ENCODE peak calls at places on chromosomes 5 and 9, in ten cellular contexts. One of them, this sample, is unnamed. For H3K4me1, the result is how much of the 10 kb centered on the place peaks cover.

GRCh38 chr5:171534009-171534895 is 114.8 kb downstream of the FGF18 start:
- DNase-seq in body of pancreas: no peak
- DNase-seq in left ventricle myocardium inferior: no peak
- DNase-seq in mesendoderm: peak
- DNase-seq in endodermal cell: no peak
- DNase-seq in naive thymus-derived CD4-positive, alpha-beta T cell: no peak
- DNase-seq in HCT116: no peak
- DNase-seq in lower lobe of right lung: no peak
- DNase-seq in psoas muscle: no peak
- DNase-seq in stomach: peak
- DNase-seq in this sample: no peak

GRCh38 chr9:93894691-93895079 is 60.5 kb downstream of the BARX1 start:
- DNase-seq in body of pancreas: peak
- DNase-seq in left ventricle myocardium inferior: no peak
- DNase-seq in mesendoderm: no peak
- DNase-seq in endodermal cell: peak
- DNase-seq in naive thymus-derived CD4-positive, alpha-beta T cell: no peak
- DNase-seq in HCT116: no peak
- DNase-seq in lower lobe of right lung: peak
- DNase-seq in psoas muscle: no peak
- DNase-seq in stomach: peak
- DNase-seq in this sample: no peak

GRCh38 chr5:109713453-109713852 is 23.7 kb downstream of the MAN2A1 start:
- DNase-seq in body of pancreas: no peak
- DNase-seq in left ventricle myocardium inferior: no peak
- DNase-seq in mesendoderm: no peak
- DNase-seq in endodermal cell: no peak
- DNase-seq in naive thymus-derived CD4-positive, alpha-beta T cell: no peak
- DNase-seq in HCT116: no peak
- DNase-seq in lower lobe of right lung: no peak
- DNase-seq in psoas muscle: no peak
- DNase-seq in stomach: no peak
- DNase-seq in this sample: no peak

GRCh38 chr9:127903557-127904475 is 4.4 kb upstream of the ST6GALNAC6 start:
- DNase-seq in body of pancreas: peak
- DNase-seq in left ventricle myocardium inferior: peak
- DNase-seq in mesendoderm: peak
- DNase-seq in endodermal cell: peak
- DNase-seq in naive thymus-derived CD4-positive, alpha-beta T cell: peak
- DNase-seq in HCT116: no peak
- DNase-seq in lower lobe of right lung: peak
- DNase-seq in psoas muscle: peak
- DNase-seq in stomach: peak
- DNase-seq in this sample: peak

GRCh38 chr5:2993301-2993700 is 241.8 kb upstream of the IRX2 start:
- DNase-seq in body of pancreas: no peak
- DNase-seq in left ventricle myocardium inferior: no peak
- DNase-seq in mesendoderm: no peak
- DNase-seq in endodermal cell: no peak
- DNase-seq in naive thymus-derived CD4-positive, alpha-beta T cell: no peak
- DNase-seq in HCT116: no peak
- DNase-seq in lower lobe of right lung: no peak
- DNase-seq in psoas muscle: no peak
- DNase-seq in stomach: no peak
- DNase-seq in this sample: no peak

GRCh38 chr5:1207555-1207954 is 6.2 kb downstream of the SLC6A19 start:
- DNase-seq in body of pancreas: no peak
- DNase-seq in left ventricle myocardium inferior: no peak
- DNase-seq in mesendoderm: no peak
- DNase-seq in endodermal cell: no peak
- DNase-seq in naive thymus-derived CD4-positive, alpha-beta T cell: no peak
- DNase-seq in HCT116: no peak
- DNase-seq in lower lobe of right lung: no peak
- DNase-seq in psoas muscle: no peak
- DNase-seq in stomach: no peak
- DNase-seq in this sample: no peak

GRCh38 chr5:126921471-126922091 is 108.8 kb downstream of the MARCHF3 start:
- DNase-seq in body of pancreas: no peak
- DNase-seq in left ventricle myocardium inferior: no peak
- DNase-seq in mesendoderm: no peak
- DNase-seq in endodermal cell: no peak
- DNase-seq in naive thymus-derived CD4-positive, alpha-beta T cell: no peak
- DNase-seq in HCT116: no peak
- DNase-seq in lower lobe of right lung: no peak
- DNase-seq in psoas muscle: no peak
- DNase-seq in stomach: no peak
- DNase-seq in this sample: no peak

GRCh38 chr5:36174119-36174518 is 22.2 kb downstream of the SKP2 start:
- DNase-seq in body of pancreas: no peak
- DNase-seq in left ventricle myocardium inferior: no peak
- DNase-seq in mesendoderm: no peak
- DNase-seq in endodermal cell: no peak
- DNase-seq in naive thymus-derived CD4-positive, alpha-beta T cell: no peak
- DNase-seq in HCT116: no peak
- DNase-seq in lower lobe of right lung: no peak
- DNase-seq in psoas muscle: no peak
- DNase-seq in stomach: no peak
- DNase-seq in this sample: no peak

GRCh38 chr5:73114029-73114688 is 6.2 kb upstream of the TMEM171 start:
- DNase-seq in body of pancreas: no peak
- DNase-seq in left ventricle myocardium inferior: no peak
- DNase-seq in mesendoderm: no peak
- DNase-seq in endodermal cell: no peak
- DNase-seq in naive thymus-derived CD4-positive, alpha-beta T cell: no peak
- DNase-seq in HCT116: no peak
- DNase-seq in lower lobe of right lung: no peak
- DNase-seq in psoas muscle: no peak
- DNase-seq in stomach: no peak
- DNase-seq in this sample: no peak

GRCh38 chr9:136584401-136585328 is 38.8 kb upstream of the NOTCH1 start:
- DNase-seq in body of pancreas: peak
- DNase-seq in left ventricle myocardium inferior: no peak
- DNase-seq in mesendoderm: no peak
- DNase-seq in endodermal cell: no peak
- DNase-seq in naive thymus-derived CD4-positive, alpha-beta T cell: no peak
- DNase-seq in HCT116: no peak
- DNase-seq in lower lobe of right lung: no peak
- DNase-seq in psoas muscle: no peak
- DNase-seq in stomach: peak
- DNase-seq in this sample: no peak

GRCh38 chr5:138563340-138564118 is 11.7 kb downstream of the HSPA9 start:
- DNase-seq in body of pancreas: no peak
- DNase-seq in left ventricle myocardium inferior: no peak
- DNase-seq in mesendoderm: no peak
- DNase-seq in endodermal cell: no peak
- DNase-seq in naive thymus-derived CD4-positive, alpha-beta T cell: no peak
- DNase-seq in HCT116: no peak
- DNase-seq in lower lobe of right lung: no peak
- DNase-seq in psoas muscle: no peak
- DNase-seq in stomach: no peak
- DNase-seq in this sample: no peak

GRCh38 chr5:136020383-136021015 is 8.3 kb upstream of the TGFBI start:
- DNase-seq in body of pancreas: peak
- DNase-seq in left ventricle myocardium inferior: no peak
- DNase-seq in mesendoderm: no peak
- DNase-seq in endodermal cell: peak
- DNase-seq in naive thymus-derived CD4-positive, alpha-beta T cell: no peak
- DNase-seq in HCT116: peak
- DNase-seq in lower lobe of right lung: no peak
- DNase-seq in psoas muscle: no peak
- DNase-seq in stomach: no peak
- DNase-seq in this sample: no peak

GRCh38 chr5:133451926-133452325 is 160.4 kb downstream of the FSTL4 start:
- DNase-seq in body of pancreas: no peak
- DNase-seq in left ventricle myocardium inferior: no peak
- DNase-seq in mesendoderm: no peak
- DNase-seq in endodermal cell: no peak
- DNase-seq in naive thymus-derived CD4-positive, alpha-beta T cell: no peak
- DNase-seq in HCT116: no peak
- DNase-seq in lower lobe of right lung: no peak
- DNase-seq in psoas muscle: no peak
- DNase-seq in stomach: no peak
- DNase-seq in this sample: no peak

GRCh38 chr5:7392401-7393024 is 3.4 kb upstream of the ADCY2 start:
- DNase-seq in body of pancreas: no peak
- DNase-seq in left ventricle myocardium inferior: no peak
- DNase-seq in mesendoderm: peak
- DNase-seq in endodermal cell: peak
- DNase-seq in naive thymus-derived CD4-positive, alpha-beta T cell: no peak
- DNase-seq in HCT116: no peak
- DNase-seq in lower lobe of right lung: no peak
- DNase-seq in psoas muscle: no peak
- DNase-seq in stomach: no peak
- DNase-seq in this sample: peak

GRCh38 chr5:1463326-1464095 is 18.3 kb upstream of the SLC6A3 start:
- DNase-seq in body of pancreas: no peak
- DNase-seq in left ventricle myocardium inferior: no peak
- DNase-seq in mesendoderm: no peak
- DNase-seq in endodermal cell: peak
- DNase-seq in naive thymus-derived CD4-positive, alpha-beta T cell: no peak
- DNase-seq in HCT116: no peak
- DNase-seq in lower lobe of right lung: no peak
- DNase-seq in psoas muscle: peak
- DNase-seq in stomach: no peak
- DNase-seq in this sample: no peak

GRCh38 chr5:32712463-32713395 is 1.6 kb downstream of the NPR3 start:
- DNase-seq in body of pancreas: no peak
- DNase-seq in left ventricle myocardium inferior: no peak
- DNase-seq in mesendoderm: peak
- DNase-seq in endodermal cell: peak
- DNase-seq in naive thymus-derived CD4-positive, alpha-beta T cell: no peak
- DNase-seq in HCT116: no peak
- DNase-seq in lower lobe of right lung: no peak
- DNase-seq in psoas muscle: no peak
- DNase-seq in stomach: no peak
- DNase-seq in this sample: no peak

GRCh38 chr5:143051244-143052058 is 281.3 kb downstream of the ARHGAP26 start:
- DNase-seq in body of pancreas: peak
- DNase-seq in left ventricle myocardium inferior: no peak
- DNase-seq in mesendoderm: peak
- DNase-seq in endodermal cell: no peak
- DNase-seq in naive thymus-derived CD4-positive, alpha-beta T cell: no peak
- DNase-seq in HCT116: no peak
- DNase-seq in lower lobe of right lung: no peak
- DNase-seq in psoas muscle: no peak
- DNase-seq in stomach: no peak
- DNase-seq in this sample: no peak

GRCh38 chr5:143047091-143047490 is 276.9 kb downstream of the ARHGAP26 start:
- DNase-seq in body of pancreas: no peak
- DNase-seq in left ventricle myocardium inferior: no peak
- DNase-seq in mesendoderm: no peak
- DNase-seq in endodermal cell: no peak
- DNase-seq in naive thymus-derived CD4-positive, alpha-beta T cell: no peak
- DNase-seq in HCT116: no peak
- DNase-seq in lower lobe of right lung: no peak
- DNase-seq in psoas muscle: no peak
- DNase-seq in stomach: no peak
- DNase-seq in this sample: no peak

GRCh38 chr5:143052967-143053682 is 282.9 kb downstream of the ARHGAP26 start:
- DNase-seq in body of pancreas: no peak
- DNase-seq in left ventricle myocardium inferior: no peak
- DNase-seq in mesendoderm: no peak
- DNase-seq in endodermal cell: no peak
- DNase-seq in naive thymus-derived CD4-positive, alpha-beta T cell: no peak
- DNase-seq in HCT116: no peak
- DNase-seq in lower lobe of right lung: no peak
- DNase-seq in psoas muscle: no peak
- DNase-seq in stomach: no peak
- DNase-seq in this sample: no peak

GRCh38 chr5:143053780-143054179 is 283.6 kb downstream of the ARHGAP26 start:
- DNase-seq in body of pancreas: no peak
- DNase-seq in left ventricle myocardium inferior: no peak
- DNase-seq in mesendoderm: no peak
- DNase-seq in endodermal cell: no peak
- DNase-seq in naive thymus-derived CD4-positive, alpha-beta T cell: no peak
- DNase-seq in HCT116: no peak
- DNase-seq in lower lobe of right lung: no peak
- DNase-seq in psoas muscle: no peak
- DNase-seq in stomach: no peak
- DNase-seq in this sample: no peak

GRCh38 chr5:143050183-143050582 is 280.0 kb downstream of the ARHGAP26 start:
- DNase-seq in body of pancreas: no peak
- DNase-seq in left ventricle myocardium inferior: no peak
- DNase-seq in mesendoderm: no peak
- DNase-seq in endodermal cell: no peak
- DNase-seq in naive thymus-derived CD4-positive, alpha-beta T cell: no peak
- DNase-seq in HCT116: no peak
- DNase-seq in lower lobe of right lung: no peak
- DNase-seq in psoas muscle: no peak
- DNase-seq in stomach: no peak
- DNase-seq in this sample: no peak
- H3K4me1 ChIP-seq in body of pancreas: under half
- H3K4me1 ChIP-seq in left ventricle myocardium inferior: under half
- H3K4me1 ChIP-seq in mesendoderm: under half
- H3K4me1 ChIP-seq in endodermal cell: under half
- H3K4me1 ChIP-seq in naive thymus-derived CD4-positive, alpha-beta T cell: under half
- H3K4me1 ChIP-seq in HCT116: under half
- H3K4me1 ChIP-seq in lower lobe of right lung: under half
- H3K4me1 ChIP-seq in psoas muscle: under half
- H3K4me1 ChIP-seq in stomach: under half
- H3K4me1 ChIP-seq in this sample: under half

GRCh38 chr5:157855404-157855994 is 3.4 kb downstream of the CLINT1 start:
- DNase-seq in body of pancreas: peak
- DNase-seq in left ventricle myocardium inferior: peak
- DNase-seq in mesendoderm: peak
- DNase-seq in endodermal cell: peak
- DNase-seq in naive thymus-derived CD4-positive, alpha-beta T cell: no peak
- DNase-seq in HCT116: peak
- DNase-seq in lower lobe of right lung: no peak
- DNase-seq in psoas muscle: peak
- DNase-seq in stomach: peak
- DNase-seq in this sample: peak
- H3K4me1 ChIP-seq in body of pancreas: under half
- H3K4me1 ChIP-seq in left ventricle myocardium inferior: half or more
- H3K4me1 ChIP-seq in mesendoderm: under half
- H3K4me1 ChIP-seq in endodermal cell: under half
- H3K4me1 ChIP-seq in naive thymus-derived CD4-positive, alpha-beta T cell: under half
- H3K4me1 ChIP-seq in HCT116: under half
- H3K4me1 ChIP-seq in lower lobe of right lung: under half
- H3K4me1 ChIP-seq in psoas muscle: under half
- H3K4me1 ChIP-seq in stomach: under half
- H3K4me1 ChIP-seq in this sample: half or more

GRCh38 chr5:141840295-141840812 is 37.9 kb downstream of the PCDH1 start:
- DNase-seq in body of pancreas: no peak
- DNase-seq in left ventricle myocardium inferior: no peak
- DNase-seq in mesendoderm: no peak
- DNase-seq in endodermal cell: no peak
- DNase-seq in naive thymus-derived CD4-positive, alpha-beta T cell: no peak
- DNase-seq in HCT116: no peak
- DNase-seq in lower lobe of right lung: no peak
- DNase-seq in psoas muscle: no peak
- DNase-seq in stomach: no peak
- DNase-seq in this sample: no peak
- H3K4me1 ChIP-seq in body of pancreas: under half
- H3K4me1 ChIP-seq in left ventricle myocardium inferior: half or more
- H3K4me1 ChIP-seq in mesendoderm: half or more
- H3K4me1 ChIP-seq in endodermal cell: under half
- H3K4me1 ChIP-seq in naive thymus-derived CD4-positive, alpha-beta T cell: under half
- H3K4me1 ChIP-seq in HCT116: under half
- H3K4me1 ChIP-seq in lower lobe of right lung: half or more
- H3K4me1 ChIP-seq in psoas muscle: under half
- H3K4me1 ChIP-seq in stomach: half or more
- H3K4me1 ChIP-seq in this sample: half or more

GRCh38 chr5:27311544-27311943 is 273.2 kb upstream of the CDH9 start:
- DNase-seq in body of pancreas: no peak
- DNase-seq in left ventricle myocardium inferior: no peak
- DNase-seq in mesendoderm: peak
- DNase-seq in endodermal cell: no peak
- DNase-seq in naive thymus-derived CD4-positive, alpha-beta T cell: no peak
- DNase-seq in HCT116: no peak
- DNase-seq in lower lobe of right lung: no peak
- DNase-seq in psoas muscle: no peak
- DNase-seq in stomach: no peak
- DNase-seq in this sample: no peak
- H3K4me1 ChIP-seq in body of pancreas: under half
- H3K4me1 ChIP-seq in left ventricle myocardium inferior: under half
- H3K4me1 ChIP-seq in mesendoderm: under half
- H3K4me1 ChIP-seq in endodermal cell: under half
- H3K4me1 ChIP-seq in naive thymus-derived CD4-positive, alpha-beta T cell: under half
- H3K4me1 ChIP-seq in HCT116: under half
- H3K4me1 ChIP-seq in lower lobe of right lung: under half
- H3K4me1 ChIP-seq in psoas muscle: under half
- H3K4me1 ChIP-seq in stomach: under half
- H3K4me1 ChIP-seq in this sample: under half